ENCODE peak calls at places on chromosome 18, in nine cellular contexts. C is esophagus squamous epithelium; N is naive thymus-derived CD4-positive, alpha-beta T cell; X is A549; O is ovary; F is spleen; G is H7; W is upper lobe of left lung; H is right cardiac atrium. L is an unnamed sample.
A peak's percentile ranks its signal among the peaks of the same experiment; 100 is the strongest.

GRCh38 chr18:53795061-53795460 is 429.4 kb downstream of the MBD2 start:
- DNase-seq in C (no peak), N (no peak), X (no peak), O (no peak), F (no peak), G (no peak), W (no peak), H (no peak), L (no peak)

GRCh38 chr18:59249186-59249774 is 24.0 kb downstream of the RAX start:
- DNase-seq in C (no peak), N (no peak), X (peak; percentile 69), O (no peak), F (no peak), G (peak; percentile 63), W (no peak), H (no peak), L (peak; percentile 37)

GRCh38 chr18:27007880-27008279 is 142.4 kb upstream of the AQP4 start:
- DNase-seq in C (no peak), N (no peak), X (no peak), O (no peak), F (no peak), G (no peak), W (no peak), H (no peak), L (no peak)

GRCh38 chr18:58862851-58863538 is 1.7 kb upstream of the ZNF532 start:
- DNase-seq in C (no peak), N (peak; percentile 11), X (peak; percentile 45), O (peak; percentile 54), F (peak; percentile 82), G (peak; percentile 83), W (peak; percentile 89), H (peak; percentile 31), L (no peak)

GRCh38 chr18:58231930-58232329 is 187.9 kb downstream of the NEDD4L start:
- DNase-seq in C (no peak), N (no peak), X (no peak), O (no peak), F (no peak), G (no peak), W (no peak), H (no peak), L (no peak)

GRCh38 chr18:79200546-79201268 is 131.5 kb downstream of the ATP9B start:
- DNase-seq in C (peak; percentile 71), N (peak; percentile 3), X (no peak), O (peak; percentile 32), F (no peak), G (peak; percentile 60), W (no peak), H (peak; percentile 45), L (peak; percentile 4)

GRCh38 chr18:75003089-75003488 is 205.8 kb downstream of the PTGR3 start:
- DNase-seq in C (no peak), N (no peak), X (no peak), O (no peak), F (no peak), G (no peak), W (no peak), H (no peak), L (no peak)

GRCh38 chr18:55779461-55779710 is 191.4 kb upstream of the TCF4 start:
- DNase-seq in C (no peak), N (no peak), X (no peak), O (no peak), F (peak; percentile 72), G (peak; percentile 39), W (no peak), H (peak; percentile 28), L (no peak)

GRCh38 chr18:40355701-40356100 is 1599.3 kb upstream of the PIK3C3 start:
- DNase-seq in C (no peak), N (no peak), X (no peak), O (no peak), F (no peak), G (no peak), W (no peak), H (no peak), L (no peak)

GRCh38 chr18:44779893-44780292 is 99.2 kb downstream of the SETBP1 start:
- DNase-seq in C (no peak), N (no peak), X (no peak), O (no peak), F (no peak), G (no peak), W (peak; percentile 11), H (no peak), L (no peak)

GRCh38 chr18:44773640-44774155 is 93.0 kb downstream of the SETBP1 start:
- DNase-seq in C (no peak), N (no peak), X (no peak), O (no peak), F (no peak), G (no peak), W (no peak), H (no peak), L (no peak)

GRCh38 chr18:44778788-44779187 is 98.1 kb downstream of the SETBP1 start:
- DNase-seq in C (no peak), N (no peak), X (no peak), O (no peak), F (no peak), G (no peak), W (no peak), H (no peak), L (no peak)

GRCh38 chr18:44774191-44774590 is 93.5 kb downstream of the SETBP1 start:
- DNase-seq in C (no peak), N (no peak), X (no peak), O (no peak), F (no peak), G (no peak), W (no peak), H (no peak), L (no peak)

DNA sequence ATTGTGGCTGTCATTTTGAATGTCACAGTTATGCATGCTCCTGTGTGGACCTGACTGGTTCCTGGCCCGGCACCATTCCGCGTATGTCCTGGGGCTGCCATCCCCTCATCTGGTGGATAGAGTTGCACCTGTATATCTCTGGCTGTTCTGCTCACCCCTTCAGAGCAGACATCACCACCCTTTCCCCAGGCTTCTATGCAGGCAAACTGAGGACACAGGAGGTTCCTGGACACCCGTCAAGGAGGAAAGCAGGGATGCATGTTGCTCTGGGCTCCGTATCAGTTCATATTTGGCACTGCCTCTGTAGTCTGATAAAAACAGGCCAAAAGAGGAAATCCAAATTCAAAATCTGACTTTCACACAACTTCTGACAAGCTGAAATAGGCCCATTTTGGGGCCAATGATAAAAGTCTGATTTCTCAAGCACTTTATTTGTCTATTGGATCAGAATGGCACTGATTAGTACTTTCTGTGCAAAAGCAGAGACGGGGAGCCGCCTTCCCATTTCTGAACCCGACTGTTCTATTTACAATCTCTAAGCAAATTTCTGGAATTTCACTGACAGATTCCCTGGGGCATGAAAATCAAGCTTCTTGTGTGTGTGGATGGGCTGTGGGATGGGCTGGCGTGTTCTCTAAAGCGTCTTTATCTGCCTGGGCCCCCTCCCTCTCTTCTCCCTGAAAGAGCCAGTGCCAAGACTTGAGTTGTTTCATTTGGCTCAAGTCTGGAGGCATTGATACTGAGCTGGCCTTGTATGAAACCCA is 96.9 kb downstream of the SETBP1 start:
- DNase-seq in C (no peak), N (no peak), X (no peak), O (peak; percentile 20), F (no peak), G (no peak), W (no peak), H (peak; percentile 65), L (no peak)
- H3K4me3 ChIP-seq in C (no peak overlapping the region), N (no peak overlapping the region), X (no peak overlapping the region), O (no peak overlapping the region), F (no peak overlapping the region), G (no peak overlapping the region), W (no peak overlapping the region), H (no peak overlapping the region), L (no peak overlapping the region)

GRCh38 chr18:32242395-32242794 is 52.6 kb downstream of the MEP1B start:
- DNase-seq in C (no peak), N (no peak), X (no peak), O (no peak), F (no peak), G (no peak), W (no peak), H (no peak), L (no peak)
- H3K4me3 ChIP-seq in C (no peak overlapping the region), N (no peak overlapping the region), X (no peak overlapping the region), O (no peak overlapping the region), F (no peak overlapping the region), G (no peak overlapping the region), W (no peak overlapping the region), H (no peak overlapping the region), L (no peak overlapping the region)

GRCh38 chr18:73891572-73892421 is 255.8 kb downstream of the FBXO15 start:
- DNase-seq in C (no peak), N (no peak), X (no peak), O (no peak), F (no peak), G (peak; percentile 60), W (peak; percentile 24), H (no peak), L (no peak)

GRCh38 chr18:73888565-73888964 is 259.1 kb downstream of the FBXO15 start:
- DNase-seq in C (no peak), N (no peak), X (no peak), O (no peak), F (no peak), G (no peak), W (no peak), H (no peak), L (no peak)

GRCh38 chr18:73896685-73897084 is 250.9 kb downstream of the FBXO15 start:
- DNase-seq in C (no peak), N (no peak), X (no peak), O (no peak), F (no peak), G (no peak), W (no peak), H (no peak), L (no peak)

GRCh38 chr18:73895701-73896100 is 251.9 kb downstream of the FBXO15 start:
- DNase-seq in C (no peak), N (no peak), X (no peak), O (no peak), F (no peak), G (peak; percentile 33), W (no peak), H (no peak), L (no peak)

GRCh38 chr18:73893879-73894278 is 253.8 kb downstream of the FBXO15 start:
- DNase-seq in C (no peak), N (no peak), X (no peak), O (no peak), F (no peak), G (no peak), W (no peak), H (no peak), L (no peak)
- H3K4me3 ChIP-seq in C (no peak overlapping the region), N (no peak overlapping the region), X (no peak overlapping the region), O (no peak overlapping the region), F (no peak overlapping the region), G (no peak overlapping the region), W (no peak overlapping the region), H (no peak overlapping the region), L (no peak overlapping the region)

GRCh38 chr18:73901589-73901988 is 246.0 kb downstream of the FBXO15 start:
- DNase-seq in C (no peak), N (no peak), X (no peak), O (no peak), F (no peak), G (no peak), W (no peak), H (no peak), L (no peak)

GRCh38 chr18:73901151-73901550 is 246.5 kb downstream of the FBXO15 start:
- DNase-seq in C (no peak), N (no peak), X (no peak), O (no peak), F (no peak), G (no peak), W (no peak), H (no peak), L (no peak)

DNA sequence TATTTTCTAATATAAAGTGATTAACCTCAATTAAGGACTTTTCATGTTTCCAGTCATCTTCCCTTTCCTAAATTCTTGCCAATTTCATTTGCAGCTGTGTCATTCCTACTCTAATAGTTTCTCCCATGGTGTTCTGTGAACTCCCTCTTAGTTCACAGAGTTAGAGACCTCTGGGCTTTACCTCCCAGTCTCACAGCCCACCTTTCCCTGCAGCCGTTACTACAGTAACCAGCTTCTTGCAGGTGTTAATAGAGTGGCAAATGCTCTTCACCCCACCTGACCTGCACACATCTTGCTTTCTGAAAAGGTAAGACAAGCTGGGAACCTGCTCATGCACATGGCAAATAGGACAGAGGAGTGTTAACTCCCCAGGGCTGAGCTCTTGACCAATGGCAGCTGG is 250.1 kb downstream of the FBXO15 start:
- DNase-seq in C (no peak), N (no peak), X (no peak), O (no peak), F (no peak), G (no peak), W (no peak), H (no peak), L (no peak)
- H3K4me3 ChIP-seq in C (no peak overlapping the region), N (no peak overlapping the region), X (no peak overlapping the region), O (no peak overlapping the region), F (no peak overlapping the region), G (no peak overlapping the region), W (no peak overlapping the region), H (no peak overlapping the region), L (no peak overlapping the region)

L was measured in Jurkat, Clone E6-1.